ENCODE peak calls at places on chromosomes 5 and 9, in four cellular contexts. R, P, Y and S are unnamed samples. For H3K4me1, the result is how much of the 10 kb centered on the place peaks cover.

GRCh38 chr9:116391306-116391900 is 237.8 kb downstream of the PAPPA start:
- DNase-seq in R (no peak), P (no peak), Y (no peak), S (peak)

GRCh38 chr9:18189876-18190670 is 283.9 kb upstream of the ADAMTSL1 start:
- DNase-seq in R (no peak), P (no peak), Y (no peak), S (no peak)

GRCh38 chr5:33146916-33147315 is 293.8 kb upstream of the TARS1 start:
- DNase-seq in R (no peak), P (no peak), Y (no peak), S (no peak)

GRCh38 chr5:62977641-62978040 is 399.0 kb downstream of the LRRC70 start:
- DNase-seq in R (no peak), P (no peak), Y (no peak), S (no peak)

GRCh38 chr9:27489087-27489876 is 34.8 kb upstream of the IFNK start:
- DNase-seq in R (no peak), P (no peak), Y (no peak), S (no peak)

GRCh38 chr5:116454417-116454927 is 120.2 kb downstream of the SEMA6A start:
- DNase-seq in R (no peak), P (no peak), Y (peak), S (no peak)

GRCh38 chr5:109630109-109630508 is 59.6 kb upstream of the MAN2A1 start:
- DNase-seq in R (no peak), P (no peak), Y (no peak), S (peak)

GRCh38 chr9:108885643-108886348 is 23.7 kb downstream of the ACTL7A start:
- DNase-seq in R (peak), P (no peak), Y (peak), S (peak)

GRCh38 chr5:130964238-130965192 is 200.5 kb downstream of the HINT1 start:
- DNase-seq in R (no peak), P (no peak), Y (no peak), S (no peak)

GRCh38 chr5:42949348-42950090 is 90.6 kb downstream of the ANXA2R start:
- DNase-seq in R (peak), P (peak), Y (no peak), S (peak)

GRCh38 chr9:69036319-69036718 is 767 bp downstream of the FXN start:
- DNase-seq in R (peak), P (no peak), Y (peak), S (no peak)

GRCh38 chr9:116697341-116697740 is 10.2 kb downstream of the TRIM32 start:
- DNase-seq in R (no peak), P (no peak), Y (no peak), S (no peak)

GRCh38 chr5:124596595-124597388 is 149.6 kb downstream of the ZNF608 start:
- DNase-seq in R (no peak), P (no peak), Y (no peak), S (peak)

GRCh38 chr9:113602126-113603119 is 138.9 kb downstream of the RGS3 start:
- DNase-seq in R (peak), P (peak), Y (peak), S (peak)

DNA sequence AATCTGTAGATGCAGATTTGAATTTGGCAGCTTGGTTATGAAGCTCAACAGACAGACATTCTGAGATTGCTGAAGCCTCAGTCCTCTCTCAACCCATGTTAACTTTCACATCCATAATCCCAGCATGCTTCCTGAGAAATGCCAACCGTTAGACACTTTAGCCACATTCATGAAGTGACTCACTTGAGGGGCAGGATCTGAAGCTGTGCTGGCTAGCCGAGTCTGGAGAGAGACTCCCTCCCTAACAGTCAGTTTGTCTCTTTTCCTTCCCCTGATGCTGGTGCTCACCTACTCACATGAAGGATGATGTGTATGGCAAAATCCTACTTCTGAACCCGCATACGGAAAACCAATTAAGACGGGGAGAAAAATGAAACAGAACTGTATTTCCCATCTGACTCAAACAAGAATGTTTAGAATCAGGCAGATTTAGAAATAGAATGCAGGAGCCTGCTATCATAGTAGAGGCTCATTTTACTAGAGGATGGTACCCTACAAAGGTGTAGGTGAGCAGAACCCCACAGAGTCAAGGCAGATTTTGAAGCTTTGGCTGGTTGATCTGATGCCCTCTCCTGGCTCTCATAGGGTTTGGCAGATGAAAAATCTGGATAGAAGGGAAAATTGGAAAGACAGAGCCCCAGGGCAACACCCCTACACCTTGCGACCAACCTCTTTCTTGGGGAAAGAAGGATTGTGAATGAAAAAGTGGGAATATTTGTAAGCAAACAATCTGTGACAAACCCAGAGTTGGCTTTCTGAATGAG is 150.9 kb upstream of the LHFPL2 start:
- DNase-seq in R (no peak), P (no peak), Y (no peak), S (no peak)
- TF ChIP-seq CTCF in R (no peak), P (no peak), Y (no peak), S (no peak)

GRCh38 chr9:129491486-129491855 is 129.4 kb downstream of the C9orf50 start:
- DNase-seq in R (no peak), P (peak), Y (no peak), S (no peak)

GRCh38 chr9:129489838-129490582 is 130.9 kb downstream of the C9orf50 start:
- DNase-seq in R (no peak), P (no peak), Y (no peak), S (peak)

GRCh38 chr9:129493714-129494047 is 127.2 kb downstream of the C9orf50 start:
- DNase-seq in R (no peak), P (no peak), Y (no peak), S (no peak)

GRCh38 chr9:129493002-129493713 is 127.7 kb downstream of the C9orf50 start:
- DNase-seq in R (no peak), P (peak), Y (no peak), S (no peak)

GRCh38 chr9:129490583-129491485 is 130.1 kb downstream of the C9orf50 start:
- DNase-seq in R (no peak), P (no peak), Y (no peak), S (no peak)
- H3K4me1 ChIP-seq in R (under half), P (under half), Y (half or more), S (under half)

GRCh38 chr9:128636024-128636390 is 20.6 kb downstream of the DYNC2I2 start:
- DNase-seq in R (no peak), P (peak), Y (peak), S (peak)
- H3K4me3 ChIP-seq in R (no peak), P (no peak), Y (no peak), S (no peak)

GRCh38 chr5:59450245-59450644 is 443.3 kb downstream of the PDE4D start:
- DNase-seq in R (no peak), P (no peak), Y (no peak), S (no peak)
- TF ChIP-seq CTCF in R (peak), P (peak), Y (no peak), S (peak)

DNA sequence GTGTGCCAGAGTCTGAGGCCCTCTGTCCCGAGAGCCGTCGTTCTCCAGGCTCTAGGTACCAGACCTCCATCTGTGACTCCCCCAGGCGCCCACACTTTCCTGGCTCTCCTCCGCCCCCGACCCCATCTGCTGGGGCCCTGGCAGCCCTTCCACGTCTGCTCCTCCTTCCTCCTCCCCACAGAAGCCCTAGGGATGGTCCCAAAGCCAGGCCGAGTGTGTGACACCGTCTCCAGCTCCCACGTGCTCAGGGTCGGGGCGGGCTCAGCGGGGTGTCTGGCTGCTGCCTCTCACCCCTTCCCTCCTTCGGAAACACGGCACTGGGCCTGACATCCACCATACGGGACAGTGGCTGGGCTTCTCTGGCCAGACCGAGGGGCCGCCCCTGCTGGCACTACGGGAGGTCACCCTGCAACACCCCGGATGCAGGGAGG is 20.5 kb upstream of the SLC6A19 start:
- DNase-seq in R (no peak), P (peak), Y (peak), S (no peak)
- H3K4me1 ChIP-seq in R (under half), P (under half), Y (under half), S (under half)

GRCh38 chr9:81564632-81565031 is 124.7 kb downstream of the TLE1 start:
- DNase-seq in R (no peak), P (peak), Y (no peak), S (no peak)
- H3K4me3 ChIP-seq in R (no peak), P (no peak), Y (no peak), S (no peak)

DNA sequence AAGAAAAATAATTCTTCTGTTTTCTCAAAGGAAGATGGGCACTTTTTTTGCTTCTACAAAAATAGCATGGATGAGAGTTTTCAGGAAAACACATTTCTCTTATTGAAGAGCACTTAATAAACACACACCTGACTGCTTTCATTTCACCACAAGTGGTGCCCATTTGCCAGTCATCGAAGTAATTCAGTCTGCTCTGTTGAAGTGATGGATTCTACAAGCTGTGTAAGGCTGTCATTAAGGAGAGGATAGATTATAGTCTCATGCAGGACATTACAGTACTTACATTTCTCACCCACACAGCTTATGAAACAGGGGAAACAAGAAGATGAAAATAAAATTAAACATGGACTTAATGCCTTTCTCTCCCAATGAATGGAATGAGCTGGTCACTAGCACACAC is 165.2 kb downstream of the NR2F1-AS1 start:
- DNase-seq in R (no peak), P (no peak), Y (no peak), S (no peak)
- TF ChIP-seq CTCF in R (no peak), P (no peak), Y (no peak), S (no peak)

GRCh38 chr5:139383275-139383992 is at the start of gene SLC23A1:
- DNase-seq in R (peak), P (no peak), Y (no peak), S (no peak)

GRCh38 chr5:139383993-139384590 is 995 bp upstream of the SLC23A1 start:
- DNase-seq in R (no peak), P (no peak), Y (no peak), S (no peak)

GRCh38 chr5:139386039-139386438 is 2.9 kb upstream of the SLC23A1 start:
- DNase-seq in R (no peak), P (no peak), Y (no peak), S (no peak)

GRCh38 chr5:139384591-139385051 is 1.5 kb upstream of the SLC23A1 start:
- DNase-seq in R (no peak), P (no peak), Y (no peak), S (no peak)

DNA sequence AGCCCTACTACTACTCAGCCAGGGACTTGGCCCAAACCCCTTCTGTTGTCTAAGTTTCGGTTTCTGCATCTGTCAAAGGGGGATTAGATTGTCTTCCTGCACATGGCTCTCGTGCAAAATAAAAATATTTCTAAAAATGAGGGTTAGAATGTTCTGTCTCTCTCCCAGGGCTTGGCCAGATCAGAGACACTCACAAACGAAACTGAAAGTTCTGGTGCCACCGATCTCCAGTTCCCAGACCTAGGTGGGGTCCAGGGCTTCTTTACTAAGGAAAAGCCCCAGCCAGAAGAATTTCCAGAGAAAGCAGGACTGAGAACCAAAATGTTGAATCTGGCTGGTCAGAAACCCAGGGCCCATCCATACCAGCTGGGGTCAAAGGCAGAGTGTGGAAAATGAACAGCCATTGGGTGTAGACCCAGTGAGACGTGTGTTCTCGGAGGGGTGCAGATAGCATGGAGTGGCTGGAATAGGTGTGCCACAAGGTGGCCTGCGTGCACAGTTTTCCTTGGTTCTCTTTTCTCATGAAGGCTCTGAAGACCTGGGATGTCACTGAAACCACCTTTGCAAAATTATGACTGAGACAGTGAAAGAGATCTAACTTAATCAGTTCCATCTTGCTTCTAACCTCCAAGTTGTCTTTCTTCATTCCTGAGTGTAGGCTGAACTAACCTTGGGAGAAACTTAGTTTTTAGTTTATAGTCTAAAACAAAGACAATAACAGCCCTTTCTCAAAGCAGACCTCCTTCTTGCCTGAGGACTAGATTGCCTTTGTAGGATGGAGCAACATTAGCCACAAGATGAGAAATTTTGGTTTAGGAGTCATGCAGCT is 2.2 kb upstream of the SLC23A1 start:
- DNase-seq in R (peak), P (no peak), Y (no peak), S (no peak)
- H3K4me1 ChIP-seq in R (half or more), P (under half), Y (under half), S (under half)